ENCODE peak calls at places on chromosome 10, in six cellular contexts. M is mucosa of descending colon, A is nephron progenitor cell, X is type B pancreatic cell, Y is HCT116, U is progenitor cell of endocrine pancreas. E is an unnamed sample.

GRCh38 chr10:21926358-21926890 is 77.1 kb downstream of the DNAJC1 start:
- DNase-seq in M (no peak), Y (no peak), X (no peak), A (no peak), U (no peak), E (no peak)

GRCh38 chr10:122051609-122052385 is 62.8 kb downstream of the TACC2 start:
- DNase-seq in Y (peak), U (no peak), A (peak), X (no peak), M (peak), E (no peak)

GRCh38 chr10:88895252-88895651 is 15.2 kb downstream of the STAMBPL1 start:
- DNase-seq in M (no peak), A (no peak), X (no peak), U (no peak), Y (no peak), E (no peak)

GRCh38 chr10:43209651-43210141 is 57.2 kb downstream of the RASGEF1A start:
- DNase-seq in M (no peak), X (no peak), U (no peak), Y (no peak), A (peak), E (no peak)

GRCh38 chr10:34801066-34801738 is 13.9 kb downstream of the PARD3 start:
- DNase-seq in Y (no peak), X (no peak), U (no peak), M (peak), A (no peak), E (no peak)

GRCh38 chr10:25059990-25060389 is 43.6 kb downstream of the THNSL1 start:
- DNase-seq in Y (peak), M (peak), A (no peak), X (no peak), U (no peak), E (no peak)

GRCh38 chr10:88117869-88118632 is 254.6 kb downstream of the PTEN start:
- DNase-seq in Y (peak), U (no peak), M (peak), X (no peak), A (no peak), E (no peak)

GRCh38 chr10:79502561-79503309 is 9.6 kb upstream of the EIF5AL1 start:
- DNase-seq in M (no peak), Y (no peak), U (peak), X (no peak), A (peak), E (no peak)

GRCh38 chr10:12716042-12716441 is 285.5 kb downstream of the CCDC3 start:
- DNase-seq in A (no peak), U (no peak), Y (no peak), X (no peak), M (no peak), E (no peak)

GRCh38 chr10:45058580-45058979 is 57.9 kb downstream of the ZNF22 start:
- DNase-seq in A (no peak), U (no peak), Y (no peak), X (no peak), M (no peak), E (no peak)

GRCh38 chr10:49647985-49648795 is 31.3 kb upstream of the C10orf53 start:
- DNase-seq in X (peak), M (no peak), A (no peak), Y (no peak), U (no peak), E (no peak)
- TF ChIP-seq CTCF in X (no peak), M (no peak), A (no peak), Y (no peak), U (no peak), E (no peak)

DNA sequence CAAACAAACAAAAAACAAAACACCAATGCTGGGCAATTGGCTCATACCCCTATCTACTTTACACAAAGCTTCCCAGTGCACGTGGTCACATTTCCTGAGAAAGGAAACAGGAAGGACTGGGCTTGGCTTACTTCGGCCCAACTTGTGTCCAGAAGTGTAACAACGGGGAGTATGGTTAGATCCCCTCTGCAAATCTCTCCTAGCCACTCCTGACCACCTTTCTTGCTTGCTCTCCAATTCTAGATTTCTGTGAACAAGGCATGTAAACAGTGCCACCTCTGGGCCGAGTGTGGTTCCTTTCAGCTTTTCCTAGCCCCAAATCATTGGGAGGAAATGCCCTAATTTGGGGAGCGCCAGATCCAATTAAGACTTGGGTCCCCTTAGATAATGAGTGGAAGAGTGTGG is 21.0 kb upstream of the FRAT2 start:
- DNase-seq in Y (no peak), X (no peak), M (peak), U (no peak), A (no peak), E (no peak)
- TF ChIP-seq CTCF in Y (peak), X (peak), M (no peak), U (peak), A (peak), E (no peak)

DNA sequence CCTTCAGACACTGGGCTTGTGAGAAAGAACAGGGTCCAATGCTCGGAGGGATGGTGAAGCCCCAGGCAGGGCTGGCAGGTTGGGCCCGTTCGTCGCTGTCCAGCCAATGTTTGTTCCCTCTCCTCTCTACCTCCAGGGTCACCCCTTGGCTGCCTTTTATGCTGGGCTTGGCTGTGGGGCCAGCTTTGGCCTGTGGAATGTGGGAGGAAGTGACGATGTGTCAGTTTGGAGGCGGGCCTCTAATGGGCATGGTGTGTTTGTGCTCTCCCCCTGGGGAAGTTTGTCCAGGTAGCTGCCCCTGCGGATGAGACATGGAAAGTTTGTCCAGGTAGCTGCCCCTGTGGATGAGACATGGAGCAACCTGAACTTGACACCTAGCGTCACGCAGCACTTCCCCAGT is 236.7 kb downstream of the GLRX3 start:
- DNase-seq in Y (no peak), A (no peak), X (no peak), U (no peak), M (no peak), E (no peak)
- TF ChIP-seq CTCF in Y (no peak), A (no peak), X (no peak), U (no peak), M (no peak), E (no peak)

DNA sequence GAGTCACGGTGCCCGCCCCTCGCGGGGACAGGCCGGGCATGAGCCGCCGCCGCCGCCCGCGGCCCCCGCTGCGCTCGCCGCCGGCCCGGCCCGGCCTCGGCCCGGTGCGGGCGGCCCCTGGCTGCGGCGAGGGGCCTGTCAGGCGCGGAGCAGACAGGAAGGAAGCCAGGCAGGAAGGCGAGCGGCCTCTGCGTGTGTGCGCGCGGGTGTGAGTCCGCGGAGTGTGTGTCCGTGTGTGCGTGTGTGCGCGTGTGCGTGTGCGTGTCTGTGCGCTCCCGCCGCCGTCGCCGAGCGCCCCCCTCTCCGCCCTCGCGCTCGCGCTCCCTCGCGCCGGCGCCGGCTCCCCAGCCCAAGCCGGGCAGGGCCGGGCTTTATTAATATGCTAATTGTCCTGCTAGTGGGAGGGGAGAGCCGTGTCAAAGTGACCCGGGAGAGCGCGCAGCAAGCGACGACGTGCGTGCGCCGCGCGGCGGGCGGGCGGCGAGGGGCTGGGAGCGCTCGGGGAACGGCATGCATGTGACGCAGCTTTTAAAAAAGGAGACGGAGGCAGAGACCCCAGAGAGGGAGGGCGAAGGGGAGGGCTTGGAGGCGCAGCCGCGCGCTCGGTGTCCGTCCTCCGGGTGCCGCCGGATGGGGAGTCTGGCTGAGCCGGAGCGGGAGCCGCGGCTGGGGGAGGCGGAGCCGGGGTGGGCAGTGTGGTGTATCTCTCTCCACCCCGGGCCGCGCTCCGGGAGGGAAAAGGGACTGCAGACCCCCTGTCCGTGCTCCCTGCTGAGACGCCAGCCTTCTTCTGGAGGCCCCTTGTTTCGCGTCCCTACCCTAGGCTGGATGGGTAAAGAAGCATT is at the start of gene LDB1:
- DNase-seq in M (peak), X (peak), Y (peak), A (peak), U (peak), E (peak)
- TF ChIP-seq CTCF in M (no peak), X (no peak), Y (no peak), A (no peak), U (peak), E (no peak)

DNA sequence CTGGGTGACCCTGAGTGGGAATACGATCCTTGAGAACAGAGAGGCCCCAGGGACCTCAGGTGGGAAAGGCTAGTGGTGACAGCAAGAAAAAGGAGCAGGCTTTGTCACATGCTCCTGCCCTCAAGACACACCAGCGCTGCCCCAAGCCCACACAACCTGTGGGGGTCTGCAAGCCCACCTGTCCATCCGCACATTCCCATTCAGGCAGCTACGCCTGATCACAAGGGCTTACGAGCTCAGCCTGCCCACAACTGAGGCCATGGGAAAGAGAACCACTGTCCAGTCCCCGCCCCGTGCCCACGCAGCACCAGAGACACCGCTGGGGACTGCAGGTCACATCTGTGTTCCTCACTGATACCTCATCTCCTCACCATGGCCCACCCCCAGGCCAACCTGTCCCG is 26.7 kb downstream of the EBF3 start:
- DNase-seq in U (no peak), Y (no peak), A (no peak), X (no peak), M (no peak), E (no peak)
- TF ChIP-seq CTCF in U (no peak), Y (no peak), A (no peak), X (no peak), M (no peak), E (no peak)